ENCODE peak calls at places on chromosomes 3 and 15, in six cellular contexts. C is uterus, V is ascending aorta, G is cardiac muscle cell, S is stomach, O is left ventricle myocardium inferior. B is an unnamed sample.
A peak's percentile ranks its signal among the peaks of the same experiment; 100 is the strongest.

GRCh38 chr15:92845109-92845508 is 55.0 kb upstream of the CHD2 start:
- DNase-seq in G (no peak), V (no peak), C (no peak), S (no peak), O (no peak), B (no peak)

GRCh38 chr15:37860896-37861295 is 73.5 kb upstream of the TMCO5A start:
- DNase-seq in O (no peak), C (no peak), V (no peak), S (no peak), G (no peak), B (no peak)

GRCh38 chr15:60095711-60096110 is 91.6 kb downstream of the FOXB1 start:
- DNase-seq in V (no peak), S (no peak), O (no peak), C (no peak), G (no peak), B (no peak)

GRCh38 chr15:67571643-67572415 is 29.3 kb downstream of the MAP2K5 start:
- DNase-seq in O (no peak), C (no peak), G (no peak), S (no peak), V (no peak), B (no peak)

GRCh38 chr15:49876401-49877038 is 242.5 kb downstream of the ATP8B4 start:
- DNase-seq in V (no peak), G (peak; percentile 17), O (peak; percentile 19), S (no peak), C (peak; percentile 48), B (no peak)

GRCh38 chr3:155425351-155425750 is 131.9 kb upstream of the STRIT1 start:
- DNase-seq in G (no peak), S (no peak), C (no peak), O (no peak), V (no peak), B (no peak)

GRCh38 chr3:8757551-8758518 is 11.6 kb downstream of the OXTR start:
- DNase-seq in S (no peak), V (peak; percentile 39), G (no peak), O (no peak), C (peak; percentile 45), B (no peak)

GRCh38 chr15:70566047-70566835 is 197.1 kb downstream of the UACA start:
- DNase-seq in V (peak; percentile 51), C (no peak), G (peak; percentile 60), O (no peak), S (no peak), B (no peak)

GRCh38 chr15:80242132-80242769 is 9.8 kb downstream of the CTXND1 start:
- DNase-seq in V (no peak), C (no peak), S (no peak), G (peak; percentile 56), O (no peak), B (peak; percentile 30)

GRCh38 chr3:30607032-30607833 is 832 bp downstream of the TGFBR2 start:
- DNase-seq in V (peak; percentile 86), O (peak; percentile 82), S (peak; percentile 77), C (peak; percentile 71), G (peak; percentile 61), B (peak; percentile 83)

GRCh38 chr15:40470423-40471104 is at the start of gene CHST14:
- DNase-seq in S (peak; percentile 55), C (peak; percentile 66), G (peak; percentile 87), V (peak; percentile 78), O (peak; percentile 63), B (peak; percentile 44)

GRCh38 chr3:38519651-38520050 is 23.5 kb downstream of the EXOG start:
- DNase-seq in G (no peak), S (no peak), C (no peak), V (no peak), O (no peak), B (no peak)

GRCh38 chr3:11717768-11718581 is 74.3 kb upstream of the VGLL4 start:
- DNase-seq in C (no peak), G (peak; percentile 19), V (no peak), S (no peak), O (no peak), B (no peak)

GRCh38 chr15:62253294-62253693 is 88.2 kb upstream of the C2CD4B start:
- DNase-seq in G (no peak), S (no peak), V (no peak), O (no peak), C (no peak), B (no peak)

GRCh38 chr3:37071921-37072320 is 78.6 kb downstream of the MLH1 start:
- DNase-seq in G (no peak), C (no peak), S (no peak), O (no peak), V (no peak), B (no peak)

GRCh38 chr3:50226888-50227389 is 9.1 kb upstream of the GNAI2 start:
- DNase-seq in C (no peak), O (no peak), G (peak; percentile 43), S (peak; percentile 46), V (peak; percentile 75), B (no peak)

GRCh38 chr3:35664460-35664919 is 25.2 kb downstream of the ARPP21 start:
- DNase-seq in O (peak; percentile 64), S (peak; percentile 31), C (peak; percentile 15), G (peak; percentile 72), V (peak; percentile 70), B (no peak)

GRCh38 chr3:63089007-63089406 is 189.1 kb upstream of the SYNPR start:
- DNase-seq in G (no peak), C (no peak), V (no peak), O (no peak), S (no peak), B (no peak)

GRCh38 chr3:167346171-167346570 is 33.9 kb downstream of the ZBBX start:
- DNase-seq in V (no peak), G (no peak), S (no peak), O (no peak), C (no peak), B (no peak)

GRCh38 chr15:84812842-84813241 is 4.3 kb upstream of the ALPK3 start:
- DNase-seq in V (no peak), C (peak; percentile 7), O (no peak), G (no peak), S (no peak), B (no peak)

GRCh38 chr3:141049681-141050080 is 1.5 kb upstream of the SPSB4 start:
- DNase-seq in O (no peak), G (no peak), V (no peak), C (no peak), S (no peak), B (peak; percentile 7)

GRCh38 chr15:99212401-99212800 is 37.0 kb downstream of the TTC23 start:
- DNase-seq in O (no peak), S (no peak), G (no peak), V (no peak), C (peak; percentile 49), B (no peak)

GRCh38 chr3:85592256-85592655 is 633.5 kb downstream of the CADM2 start:
- DNase-seq in O (no peak), C (no peak), S (no peak), G (no peak), V (no peak), B (no peak)

GRCh38 chr3:158539414-158540014 is 31.5 kb upstream of the MLF1 start:
- DNase-seq in C (no peak), V (no peak), S (peak; percentile 34), O (no peak), G (peak; percentile 72), B (no peak)

GRCh38 chr3:43001094-43001553 is 22.0 kb downstream of the GASK1A start:
- DNase-seq in G (no peak), S (peak; percentile 80), C (peak; percentile 94), V (peak; percentile 94), O (peak; percentile 79), B (peak; percentile 80)

GRCh38 chr15:77866596-77867125 is 210.8 kb downstream of the TBC1D2B start:
- DNase-seq in V (peak; percentile 43), C (peak; percentile 4), G (no peak), O (no peak), S (no peak), B (no peak)

GRCh38 chr15:92809064-92809879 is 90.9 kb upstream of the CHD2 start:
- DNase-seq in S (peak; percentile 99), C (peak; percentile 99), O (peak; percentile 98), G (peak; percentile 97), V (peak; percentile 99), B (peak; percentile 98)

GRCh38 chr3:123724306-123724705 is 139.5 kb upstream of the HACD2 start:
- DNase-seq in O (no peak), S (no peak), C (no peak), G (no peak), V (peak; percentile 65), B (no peak)
- TF ChIP-seq CTCF in O (no peak), S (no peak), C (peak; percentile 19), G (peak; percentile 23), V (no peak), B (no peak)

GRCh38 chr3:169781209-169781855 is 8.1 kb downstream of the MYNN start:
- DNase-seq in C (no peak), V (no peak), O (no peak), S (no peak), G (no peak), B (no peak)

GRCh38 chr3:169777822-169778221 is 4.6 kb downstream of the MYNN start:
- DNase-seq in O (no peak), S (no peak), V (no peak), C (no peak), G (no peak), B (no peak)

GRCh38 chr3:169780738-169781137 is 7.5 kb downstream of the MYNN start:
- DNase-seq in G (no peak), S (no peak), V (no peak), O (no peak), C (no peak), B (no peak)
- H3K36me3 ChIP-seq in G (peaks cover 93% of the 10 kb centered on the region), S (peaks cover 96% of the 10 kb centered on the region), V (peaks cover 57% of the 10 kb centered on the region), O (peaks cover 94% of the 10 kb centered on the region), C (no peaks in the 10 kb centered on the region), B (peaks cover 21% of the 10 kb centered on the region)

DNA sequence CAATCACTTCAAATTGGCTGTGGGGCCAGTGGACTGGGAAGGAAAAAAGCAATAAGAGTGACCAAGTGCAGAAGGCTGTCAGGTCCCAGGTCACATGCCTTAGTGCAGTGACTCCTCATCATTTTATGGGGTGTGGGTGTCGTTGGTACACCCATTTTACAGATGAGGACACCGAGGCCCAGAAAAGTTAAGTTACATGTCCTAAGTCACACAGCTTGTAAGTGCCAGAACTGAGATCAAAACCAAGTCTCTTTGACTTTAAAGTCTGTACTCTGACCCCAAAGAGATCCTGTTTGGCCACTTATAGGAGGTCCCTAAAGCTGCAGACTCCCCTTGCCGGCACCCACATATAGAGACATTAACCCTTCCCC is 63.0 kb upstream of the POLG start:
- DNase-seq in C (no peak), S (no peak), G (no peak), V (no peak), O (no peak), B (no peak)
- H3K27me3 ChIP-seq in C (peaks cover 14% of the 10 kb centered on the region), S (peaks cover 100% of the 10 kb centered on the region), G (peaks cover 100% of the 10 kb centered on the region), V (peaks cover 14% of the 10 kb centered on the region), O (peaks cover 100% of the 10 kb centered on the region), B (peaks cover 8% of the 10 kb centered on the region)

GRCh38 chr3:156535162-156535627 is 19.7 kb downstream of the SSR3 start:
- DNase-seq in C (peak; percentile 68), G (peak; percentile 54), V (peak; percentile 90), S (peak; percentile 29), O (peak; percentile 52), B (peak; percentile 62)
- TF ChIP-seq CTCF in C (peak; percentile 47), G (peak; percentile 31), V (peak; percentile 37), S (no peak), O (peak; percentile 38), B (no peak)

GRCh38 chr3:136343446-136343845 is 93.3 kb downstream of the PCCB start:
- DNase-seq in O (no peak), C (no peak), S (no peak), V (no peak), G (no peak), B (no peak)
- H3K36me3 ChIP-seq in O (peaks cover 53% of the 10 kb centered on the region), C (no peaks in the 10 kb centered on the region), S (peaks cover 45% of the 10 kb centered on the region), V (peaks cover 10% of the 10 kb centered on the region), G (peaks cover 13% of the 10 kb centered on the region), B (peaks cover 10% of the 10 kb centered on the region)

B was measured in lung.